ENCODE peak calls at places on chromosome 1, in seven cellular contexts. A is astrocyte; J is A172; O is left lung; C is NCI-H1048; H is activated effector memory CD4-positive, alpha-beta T cell treated with Interleukin-2 at 50 U/mL for 16 hours; W is CD8-positive, alpha-beta T cell. Q is an unnamed sample.

GRCh38 chr1:223102797-223103533 is 40.1 kb downstream of the TLR5 start:
- DNase-seq in A (peak; percentile 16), J (peak; percentile 74), O (no peak), C (no peak), H (no peak), W (no peak), Q (no peak)

GRCh38 chr1:198232940-198233675 is 76.3 kb downstream of the NEK7 start:
- DNase-seq in A (no peak), J (no peak), O (no peak), C (no peak), H (no peak), W (no peak), Q (no peak)

GRCh38 chr1:203440780-203441179 is 34.8 kb upstream of the PRELP start:
- DNase-seq in A (peak; percentile 58), J (peak; percentile 86), O (no peak), C (no peak), H (no peak), W (no peak), Q (no peak)

GRCh38 chr1:52635321-52636089 is 2.5 kb downstream of the SHISAL2A start:
- DNase-seq in A (no peak), J (no peak), O (no peak), C (no peak), H (no peak), W (no peak), Q (no peak)

GRCh38 chr1:186503210-186503609 is 42.3 kb upstream of the PDC start:
- DNase-seq in A (peak; percentile 43), J (no peak), O (no peak), C (no peak), H (no peak), W (no peak), Q (no peak)

GRCh38 chr1:3461238-3461933 is 6.9 kb downstream of the ARHGEF16 start:
- DNase-seq in A (no peak), J (no peak), O (peak; percentile 69), C (no peak), H (no peak), W (no peak), Q (no peak)

GRCh38 chr1:65065535-65066378 is 82.2 kb upstream of the AK4 start:
- DNase-seq in A (no peak), J (no peak), O (peak; percentile 80), C (no peak), H (no peak), W (no peak), Q (no peak)

GRCh38 chr1:225768662-225769426 is 8.8 kb upstream of the SRP9 start:
- DNase-seq in A (no peak), J (no peak), O (no peak), C (no peak), H (no peak), W (no peak), Q (no peak)

GRCh38 chr1:18920931-18921330 is 18.6 kb upstream of the ALDH4A1 start:
- DNase-seq in A (no peak), J (no peak), O (no peak), C (no peak), H (no peak), W (no peak), Q (no peak)